ENCODE peak calls at places on chromosomes 16 and 17, in four cellular contexts. One of them, this sample, is unnamed.

GRCh38 chr16:65117701-65118448 is 4.0 kb downstream of the CDH11 start:
- DNase-seq in breast epithelium: no peak
- DNase-seq in transverse colon: peak
- DNase-seq in H9: peak
- DNase-seq in this sample: peak

GRCh38 chr16:22372882-22373661 is 1.3 kb downstream of the CDR2 start:
- DNase-seq in H9: no peak
- DNase-seq in breast epithelium: no peak
- DNase-seq in transverse colon: no peak
- DNase-seq in this sample: no peak

GRCh38 chr17:60720763-60721531 is 43.3 kb downstream of the BCAS3 start:
- DNase-seq in transverse colon: peak
- DNase-seq in H9: peak
- DNase-seq in breast epithelium: no peak
- DNase-seq in this sample: peak

GRCh38 chr17:66514227-66514806 is 211.9 kb downstream of the PRKCA start:
- DNase-seq in H9: no peak
- DNase-seq in transverse colon: no peak
- DNase-seq in breast epithelium: no peak
- DNase-seq in this sample: no peak

GRCh38 chr17:46181940-46182339 is 11.3 kb downstream of the KANSL1 start:
- DNase-seq in transverse colon: no peak
- DNase-seq in H9: no peak
- DNase-seq in breast epithelium: no peak
- DNase-seq in this sample: no peak

GRCh38 chr16:24755201-24755874 is 25.9 kb downstream of the TNRC6A start:
- DNase-seq in transverse colon: no peak
- DNase-seq in breast epithelium: no peak
- DNase-seq in H9: no peak
- DNase-seq in this sample: no peak

GRCh38 chr16:22684282-22685161 is 129.4 kb upstream of the HS3ST2 start:
- DNase-seq in H9: no peak
- DNase-seq in breast epithelium: no peak
- DNase-seq in transverse colon: no peak
- DNase-seq in this sample: no peak

GRCh38 chr17:81142301-81143199 is 22.8 kb upstream of the PVALEF start:
- DNase-seq in H9: peak
- DNase-seq in breast epithelium: peak
- DNase-seq in transverse colon: peak
- DNase-seq in this sample: peak

GRCh38 chr17:79317916-79318315 is 243.3 kb downstream of the ENGASE start:
- DNase-seq in transverse colon: no peak
- DNase-seq in breast epithelium: no peak
- DNase-seq in H9: no peak
- DNase-seq in this sample: no peak

GRCh38 chr17:68398731-68399637 is 58.3 kb downstream of the WIPI1 start:
- DNase-seq in H9: peak
- DNase-seq in transverse colon: peak
- DNase-seq in breast epithelium: no peak
- DNase-seq in this sample: peak

GRCh38 chr16:80931985-80932720 is 74.5 kb downstream of the CMC2 start:
- DNase-seq in breast epithelium: peak
- DNase-seq in transverse colon: peak
- DNase-seq in H9: peak
- DNase-seq in this sample: peak

GRCh38 chr16:68367891-68368601 is 57.2 kb downstream of the PRMT7 start:
- DNase-seq in breast epithelium: no peak
- DNase-seq in H9: no peak
- DNase-seq in transverse colon: no peak
- DNase-seq in this sample: no peak

GRCh38 chr16:65663774-65664173 is 541.9 kb upstream of the CDH11 start:
- DNase-seq in H9: no peak
- DNase-seq in transverse colon: no peak
- DNase-seq in breast epithelium: no peak
- DNase-seq in this sample: no peak

DNA sequence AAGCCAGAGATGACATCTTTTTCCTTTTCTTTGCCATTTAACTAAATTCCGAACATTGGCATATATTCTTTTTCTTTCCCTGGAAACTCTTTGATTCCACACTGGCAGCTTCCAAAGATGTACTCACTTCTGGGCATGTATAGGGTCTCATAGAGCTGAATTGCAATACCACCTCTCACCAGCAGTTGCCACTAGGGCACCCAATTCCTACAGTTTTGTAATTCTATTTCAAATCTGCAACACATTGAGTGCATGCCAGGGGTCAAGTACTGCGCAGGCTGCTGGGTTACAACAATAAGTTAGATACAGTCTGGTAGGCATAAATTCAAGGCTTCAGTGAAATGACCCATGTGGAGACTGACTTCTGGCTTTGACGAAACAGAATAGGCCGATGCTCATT is 208.8 kb upstream of the NLRP1 start:
- DNase-seq in transverse colon: no peak
- DNase-seq in breast epithelium: no peak
- DNase-seq in H9: no peak
- DNase-seq in this sample: no peak
- TF ChIP-seq CTCF in transverse colon: no peak
- TF ChIP-seq CTCF in breast epithelium: no peak
- TF ChIP-seq CTCF in H9: peak
- TF ChIP-seq CTCF in this sample: peak

GRCh38 chr17:19756551-19756950 is 8.5 kb upstream of the ALDH3A1 start:
- DNase-seq in H9: no peak
- DNase-seq in breast epithelium: no peak
- DNase-seq in transverse colon: no peak
- DNase-seq in this sample: no peak
- TF ChIP-seq CTCF in H9: no peak
- TF ChIP-seq CTCF in breast epithelium: no peak
- TF ChIP-seq CTCF in transverse colon: no peak
- TF ChIP-seq CTCF in this sample: no peak

GRCh38 chr17:48909796-48910195 is 1.6 kb downstream of the UBE2Z start:
- DNase-seq in transverse colon: no peak
- DNase-seq in breast epithelium: no peak
- DNase-seq in H9: no peak
- DNase-seq in this sample: no peak

GRCh38 chr17:48908853-48909394 is 717 bp downstream of the UBE2Z start:
- DNase-seq in H9: peak
- DNase-seq in breast epithelium: peak
- DNase-seq in transverse colon: peak
- DNase-seq in this sample: peak

GRCh38 chr17:48910370-48910769 is 2.2 kb downstream of the UBE2Z start:
- DNase-seq in breast epithelium: no peak
- DNase-seq in transverse colon: no peak
- DNase-seq in H9: no peak
- DNase-seq in this sample: no peak

GRCh38 chr17:48907713-48908046 is 527 bp upstream of the UBE2Z start:
- DNase-seq in transverse colon: no peak
- DNase-seq in breast epithelium: no peak
- DNase-seq in H9: no peak
- DNase-seq in this sample: no peak

DNA sequence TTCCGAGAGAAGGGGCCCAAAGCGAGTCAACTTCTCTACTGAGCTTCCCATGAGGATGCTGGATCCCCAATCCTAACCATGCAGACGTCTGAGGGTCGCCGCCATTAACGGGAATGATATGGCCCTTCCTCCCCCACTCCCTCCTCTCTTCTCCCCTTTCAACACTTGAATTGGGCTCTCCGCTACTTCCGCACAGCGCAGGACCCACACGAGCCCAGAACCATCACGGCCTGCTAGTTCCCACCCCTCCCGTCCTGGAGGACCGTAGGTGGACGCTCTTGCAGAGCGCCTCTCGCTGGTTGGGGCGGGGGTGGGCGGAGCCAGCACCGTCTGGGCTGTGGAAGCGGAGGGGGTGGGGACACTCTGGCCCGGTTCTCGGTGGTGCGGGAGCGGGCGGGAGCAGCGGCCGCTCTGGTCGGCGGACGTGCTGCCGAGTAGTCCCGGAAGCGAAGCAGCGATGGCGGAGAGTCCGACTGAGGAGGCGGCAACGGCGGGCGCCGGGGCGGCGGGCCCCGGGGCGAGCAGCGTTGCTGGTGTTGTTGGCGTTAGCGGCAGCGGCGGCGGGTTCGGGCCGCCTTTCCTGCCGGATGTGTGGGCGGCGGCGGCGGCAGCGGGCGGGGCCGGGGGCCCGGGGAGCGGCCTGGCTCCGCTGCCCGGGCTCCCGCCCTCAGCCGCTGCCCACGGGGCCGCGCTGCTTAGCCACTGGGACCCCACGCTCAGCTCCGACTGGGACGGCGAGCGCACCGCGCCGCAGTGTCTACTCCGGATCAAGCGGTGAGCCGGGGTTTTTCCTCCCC is at the start of gene UBE2Z:
- DNase-seq in transverse colon: peak
- DNase-seq in breast epithelium: peak
- DNase-seq in H9: peak
- DNase-seq in this sample: peak
- TF ChIP-seq CTCF in transverse colon: peak
- TF ChIP-seq CTCF in breast epithelium: no peak
- TF ChIP-seq CTCF in H9: peak
- TF ChIP-seq CTCF in this sample: no peak

GRCh38 chr17:17570207-17570797 is 21.2 kb downstream of the PEMT start:
- DNase-seq in transverse colon: peak
- DNase-seq in H9: peak
- DNase-seq in breast epithelium: no peak
- DNase-seq in this sample: peak
- TF ChIP-seq CTCF in transverse colon: peak
- TF ChIP-seq CTCF in H9: peak
- TF ChIP-seq CTCF in breast epithelium: peak
- TF ChIP-seq CTCF in this sample: peak

DNA sequence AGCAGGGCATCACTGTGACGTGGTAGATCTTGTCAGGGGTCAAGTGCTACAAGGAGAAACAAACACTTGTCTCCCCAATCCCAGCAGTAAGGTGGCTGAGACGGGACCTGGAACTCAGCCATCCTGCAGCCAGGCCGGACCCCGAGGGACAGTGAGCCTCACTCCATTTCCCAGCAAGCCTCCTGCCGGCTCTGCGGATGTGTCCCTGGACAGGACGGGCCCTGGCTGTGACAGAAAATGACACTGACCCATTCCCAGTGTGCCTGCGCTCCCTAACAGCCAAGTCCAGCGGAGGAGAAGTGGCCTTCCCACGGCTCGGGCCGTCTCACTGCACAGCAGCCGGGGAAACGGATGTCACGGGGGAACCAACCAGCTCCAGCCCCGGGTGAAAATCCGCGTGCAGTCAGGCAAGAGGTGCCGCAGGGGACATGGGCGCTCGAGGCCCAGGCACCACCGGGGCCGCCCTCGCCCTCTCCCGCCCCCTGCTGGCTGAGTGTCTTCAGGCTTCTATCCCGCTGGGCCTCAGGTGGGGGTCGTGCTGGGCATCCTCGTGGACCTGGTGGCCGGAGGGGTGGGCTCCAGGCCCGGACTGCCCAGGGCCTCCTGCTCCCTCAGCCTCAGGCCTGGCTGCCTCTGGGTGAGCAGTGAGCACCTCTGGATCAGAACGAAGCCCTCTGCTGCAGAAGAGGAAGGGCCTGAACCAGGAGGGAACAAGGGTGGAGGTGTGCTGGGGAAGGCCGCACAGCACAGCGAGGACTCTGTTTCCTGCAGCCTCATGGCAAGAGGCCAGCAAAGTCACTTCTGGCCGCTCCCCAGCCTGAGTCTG is 6.7 kb downstream of the HAGHL start:
- DNase-seq in breast epithelium: no peak
- DNase-seq in H9: no peak
- DNase-seq in transverse colon: no peak
- DNase-seq in this sample: peak
- TF ChIP-seq CTCF in breast epithelium: no peak
- TF ChIP-seq CTCF in H9: peak
- TF ChIP-seq CTCF in transverse colon: peak
- TF ChIP-seq CTCF in this sample: peak

GRCh38 chr16:62190426-62190825 is 154.2 kb upstream of the CDH8 start:
- DNase-seq in H9: no peak
- DNase-seq in breast epithelium: no peak
- DNase-seq in transverse colon: no peak
- DNase-seq in this sample: no peak
- TF ChIP-seq CTCF in H9: peak
- TF ChIP-seq CTCF in breast epithelium: no peak
- TF ChIP-seq CTCF in transverse colon: no peak
- TF ChIP-seq CTCF in this sample: peak

DNA sequence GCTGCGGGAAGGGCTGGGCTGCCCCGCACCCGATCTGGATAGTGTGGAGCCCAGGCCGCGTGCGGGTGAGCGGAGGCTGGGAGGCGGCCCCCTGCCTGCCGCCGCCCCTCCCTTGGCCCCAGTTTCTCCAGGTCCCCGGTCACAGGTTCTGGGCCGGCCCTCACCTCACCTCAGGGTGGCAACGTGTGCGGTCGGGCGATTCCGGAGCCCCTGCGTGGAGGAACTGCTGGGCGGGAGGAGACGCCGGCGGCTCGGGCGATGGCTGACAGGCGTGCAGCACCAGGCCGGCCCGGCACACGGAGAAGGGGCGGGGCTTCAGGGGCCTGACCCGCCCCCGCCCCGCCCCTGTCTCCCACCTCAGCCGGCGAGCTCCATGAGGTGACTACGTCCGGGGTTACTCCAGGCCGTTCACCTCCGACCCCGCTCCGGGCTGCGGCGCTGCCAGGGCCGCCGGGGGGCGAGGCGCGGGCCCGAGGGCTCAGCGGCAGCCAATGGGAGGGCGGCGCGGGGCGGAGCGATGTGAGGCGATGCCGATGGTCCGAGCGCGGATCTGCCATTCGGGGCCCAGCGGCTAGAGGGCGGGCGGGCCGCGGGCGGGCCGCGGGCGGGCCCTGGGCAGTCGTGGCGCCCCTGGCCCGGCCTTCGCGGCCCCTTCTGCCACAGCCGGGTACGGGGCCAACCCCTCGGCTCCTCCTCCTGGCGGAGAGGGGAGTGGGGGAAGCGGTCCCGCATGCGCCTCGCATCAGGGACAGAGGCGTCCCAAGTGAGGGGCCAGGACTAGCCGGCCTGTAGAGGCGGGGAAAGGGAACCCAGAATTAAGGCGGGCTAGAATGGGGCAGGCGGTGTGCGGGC is 16.7 kb upstream of the C17orf78 start:
- DNase-seq in transverse colon: peak
- DNase-seq in H9: peak
- DNase-seq in breast epithelium: peak
- DNase-seq in this sample: peak
- TF ChIP-seq CTCF in transverse colon: peak
- TF ChIP-seq CTCF in H9: peak
- TF ChIP-seq CTCF in breast epithelium: peak
- TF ChIP-seq CTCF in this sample: peak

GRCh38 chr16:10078541-10078949 is 103.7 kb downstream of the GRIN2A start:
- DNase-seq in H9: peak
- DNase-seq in breast epithelium: no peak
- DNase-seq in transverse colon: no peak
- DNase-seq in this sample: peak
- TF ChIP-seq CTCF in H9: peak
- TF ChIP-seq CTCF in breast epithelium: no peak
- TF ChIP-seq CTCF in transverse colon: no peak
- TF ChIP-seq CTCF in this sample: peak

This sample was measured in glutamatergic neuron.